ENCODE peak calls at places on chromosomes 11 and 22, in ten cellular contexts. Q, V, H, I, M, O, D, Y, C and G are unnamed samples. For H3K4me1, the result is how much of the 10 kb centered on the place peaks cover.

GRCh38 chr11:122204206-122204605 is 88.2 kb upstream of the BLID start:
- DNase-seq in O (no peak), Q (no peak), H (no peak), V (no peak), Y (no peak), I (no peak), M (no peak), C (no peak), D (no peak), G (no peak)

GRCh38 chr11:2828585-2829330 is 56.8 kb downstream of the CDKN1C start:
- DNase-seq in V (no peak), I (no peak), Y (no peak), H (no peak), C (no peak), O (no peak), Q (no peak), M (no peak), D (no peak), G (no peak)

GRCh38 chr22:36022162-36022561 is 6.5 kb downstream of the RBFOX2 start:
- DNase-seq in H (no peak), M (no peak), D (no peak), Y (no peak), O (no peak), V (no peak), I (no peak), Q (no peak), C (no peak), G (no peak)

GRCh38 chr11:11155962-11156815 is 196.9 kb downstream of the CSNK2A3 start:
- DNase-seq in C (peak), D (no peak), I (peak), M (no peak), O (no peak), Q (peak), Y (no peak), H (no peak), V (no peak), G (no peak)

GRCh38 chr11:68870470-68870869 is 28.8 kb upstream of the CPT1A start:
- DNase-seq in Q (peak), D (no peak), V (no peak), M (no peak), H (no peak), O (no peak), I (peak), C (peak), Y (no peak), G (no peak)

GRCh38 chr22:50473088-50473487 is 1.7 kb downstream of the SBF1 start:
- DNase-seq in Q (peak), D (no peak), Y (no peak), V (peak), O (peak), C (no peak), I (no peak), M (no peak), H (peak), G (no peak)

GRCh38 chr22:24703101-24703500 is 71.4 kb downstream of the PIWIL3 start:
- DNase-seq in Q (no peak), H (peak), O (peak), D (no peak), V (no peak), Y (no peak), M (no peak), C (no peak), I (no peak), G (no peak)

GRCh38 chr11:100297516-100297915 is 389.6 kb upstream of the ARHGAP42 start:
- DNase-seq in O (no peak), Q (no peak), H (no peak), M (no peak), V (no peak), Y (no peak), C (no peak), I (no peak), D (no peak), G (no peak)

GRCh38 chr11:61162092-61162935 is 1.1 kb upstream of the VPS37C start:
- DNase-seq in D (no peak), M (no peak), H (peak), I (peak), C (peak), O (no peak), V (no peak), Y (no peak), Q (peak), G (no peak)

GRCh38 chr11:12008790-12009616 is 577 bp upstream of the DKK3 start:
- DNase-seq in Y (peak), I (peak), D (peak), V (no peak), H (peak), Q (peak), C (no peak), O (no peak), M (no peak), G (no peak)

GRCh38 chr11:102640946-102641345 is 15.8 kb upstream of the MMP20 start:
- DNase-seq in Y (no peak), O (no peak), D (no peak), C (no peak), I (peak), H (no peak), V (no peak), Q (no peak), M (no peak), G (no peak)

GRCh38 chr11:45000918-45001317 is 50.2 kb upstream of the TP53I11 start:
- DNase-seq in M (no peak), O (no peak), C (no peak), I (no peak), D (no peak), Y (no peak), V (no peak), Q (no peak), H (no peak), G (no peak)
- TF ChIP-seq CTCF in M (no peak), O (no peak), C (no peak), I (no peak), D (no peak), Y (no peak), V (no peak), Q (no peak), H (no peak), G (no peak)

GRCh38 chr11:35146074-35146521 is 7.1 kb downstream of the CD44 start:
- DNase-seq in V (peak), D (no peak), Q (no peak), O (no peak), Y (no peak), C (no peak), M (no peak), H (peak), I (no peak), G (no peak)
- H3K4me1 ChIP-seq in V (under half), D (half or more), Q (under half), O (under half), Y (under half), C (under half), M (under half), H (half or more), I (under half), G (half or more)

GRCh38 chr22:46845281-46846153 is 83.1 kb downstream of the TBC1D22A start:
- DNase-seq in V (no peak), C (peak), H (no peak), M (no peak), Q (no peak), I (no peak), D (peak), Y (no peak), O (no peak), G (no peak)
- H3K4me3 ChIP-seq in V (no peak), C (no peak), H (no peak), M (peak), Q (no peak), I (no peak), D (peak), Y (peak), O (no peak), G (no peak)

GRCh38 chr11:105236631-105237030 is 97.1 kb upstream of the CARD18 start:
- DNase-seq in C (no peak), I (no peak), H (no peak), Q (no peak), O (no peak), V (no peak), Y (no peak), M (no peak), D (no peak), G (no peak)
- TF ChIP-seq CTCF in C (no peak), I (no peak), H (no peak), Q (no peak), O (no peak), V (no peak), Y (no peak), M (no peak), D (no peak), G (no peak)

DNA sequence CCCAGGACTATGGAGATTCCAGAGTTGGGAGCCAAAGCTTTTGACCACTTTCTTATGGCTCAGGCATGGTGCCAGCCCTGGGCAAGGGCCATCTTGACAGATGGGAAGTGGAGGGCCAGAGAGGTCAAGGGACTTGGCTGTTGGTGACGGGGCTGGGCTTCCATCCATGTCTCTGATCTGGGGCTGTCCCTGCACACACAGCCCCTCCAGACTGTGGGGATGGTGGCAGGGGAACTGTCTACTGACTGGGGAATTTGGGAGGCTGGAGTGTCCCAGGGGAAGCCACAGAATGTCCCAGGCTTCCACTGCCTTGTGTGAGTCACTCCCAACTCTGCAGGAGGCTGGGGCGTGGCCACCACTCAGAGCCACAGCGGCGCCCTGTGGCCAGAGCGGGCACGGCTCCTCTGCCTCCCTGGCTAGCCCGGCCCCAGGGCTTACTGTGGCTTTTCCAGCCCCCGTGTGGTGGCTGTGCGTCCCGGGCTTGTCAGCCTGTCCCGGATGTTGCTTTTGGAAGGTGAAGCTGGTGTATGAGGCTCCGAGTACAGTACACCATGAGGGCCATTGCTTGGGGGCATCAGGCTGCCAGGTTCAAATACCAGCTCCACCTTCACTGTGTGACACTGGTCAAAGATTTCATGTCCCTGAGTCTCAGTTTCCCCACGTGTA is 19.6 kb downstream of the C22orf23 start:
- DNase-seq in V (peak), H (peak), M (peak), D (peak), C (peak), Y (peak), O (peak), Q (peak), I (peak), G (peak)
- H3K4me1 ChIP-seq in V (under half), H (under half), M (under half), D (under half), C (under half), Y (under half), O (under half), Q (under half), I (under half), G (under half)

GRCh38 chr11:134120143-134120850 is 51.4 kb downstream of the JAM3 start:
- DNase-seq in D (no peak), O (peak), I (no peak), Y (peak), V (no peak), Q (no peak), C (no peak), M (peak), H (peak), G (no peak)
- H3K4me3 ChIP-seq in D (peak), O (no peak), I (no peak), Y (peak), V (no peak), Q (no peak), C (no peak), M (peak), H (no peak), G (no peak)

DNA sequence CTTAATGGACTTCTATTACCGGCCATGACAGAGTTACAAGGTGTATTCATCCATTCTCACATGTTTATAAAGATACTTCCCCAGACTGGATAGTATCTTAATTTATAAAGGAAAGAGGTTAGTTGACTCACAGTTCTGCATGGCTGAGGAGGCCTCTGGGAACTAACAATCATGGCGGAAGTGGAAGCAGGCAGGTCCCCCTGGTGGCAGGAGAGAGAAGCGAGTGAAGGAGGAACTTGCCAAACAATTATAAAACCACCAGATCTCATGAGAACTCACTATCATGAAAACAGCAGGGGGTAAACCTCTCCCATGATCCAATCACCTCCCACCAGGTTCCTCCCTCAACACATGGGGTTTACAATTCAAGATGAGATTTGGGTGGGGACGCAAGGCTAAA is 170.0 kb upstream of the PDGFD start:
- DNase-seq in Y (no peak), M (no peak), C (peak), H (no peak), I (peak), V (no peak), D (no peak), Q (peak), O (no peak), G (no peak)
- TF ChIP-seq CTCF in Y (no peak), M (no peak), C (peak), H (peak), I (peak), V (peak), D (no peak), Q (peak), O (no peak), G (peak)

GRCh38 chr22:17728786-17729185 is 45.5 kb downstream of the BID start:
- DNase-seq in C (no peak), I (no peak), V (no peak), Y (no peak), H (no peak), O (no peak), M (no peak), Q (no peak), D (no peak), G (no peak)
- H3K4me1 ChIP-seq in C (under half), I (under half), V (under half), Y (under half), H (under half), O (under half), M (under half), Q (under half), D (under half), G (under half)

DNA sequence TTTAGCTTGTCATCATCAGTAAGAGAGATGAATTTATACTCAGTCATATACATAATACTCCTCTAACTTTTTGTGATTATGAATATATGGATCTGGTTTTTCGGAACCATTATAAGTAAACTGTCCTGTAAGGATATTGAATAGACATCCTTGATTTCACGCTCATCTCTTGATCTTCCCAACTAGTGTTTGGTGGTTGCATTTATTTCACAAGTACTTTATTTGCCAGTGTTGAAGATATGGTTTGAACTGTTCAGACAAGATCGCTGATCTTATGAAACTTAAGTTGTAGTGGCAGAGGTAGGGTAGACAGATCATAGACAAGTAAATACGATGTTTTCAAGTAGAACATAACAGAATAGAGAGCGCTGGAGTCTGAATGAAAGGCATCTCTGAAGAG is 3.0 kb downstream of the FBXO7 start:
- DNase-seq in M (no peak), D (no peak), C (no peak), Q (no peak), O (no peak), Y (no peak), V (no peak), I (no peak), H (no peak), G (no peak)
- H3K4me3 ChIP-seq in M (no peak), D (no peak), C (no peak), Q (no peak), O (no peak), Y (no peak), V (no peak), I (no peak), H (no peak), G (no peak)